ENCODE peak calls at places on chromosomes 3 and 15, in nine cellular contexts. G is mesendoderm; Q is neural progenitor cell; Z is Panc1; A is CD8-positive, alpha-beta T cell; L is aorta; W is left ventricle myocardium inferior; R is adipocyte; H is esophagus squamous epithelium. O is an unnamed sample. For H3K27me3, the result is how much of the 10 kb centered on the place peaks cover.

GRCh38 chr3:144295619-144296018 is 324.0 kb downstream of the DIPK2A start:
- DNase-seq in H (no peak), Z (no peak), A (no peak), Q (peak), G (no peak), W (no peak), L (no peak), R (no peak), O (no peak)

GRCh38 chr3:126259411-126260391 is 79.3 kb upstream of the ALDH1L1 start:
- DNase-seq in R (peak), Q (peak), G (peak), A (no peak), L (peak), W (peak), Z (peak), H (no peak), O (no peak)

GRCh38 chr15:81751321-81751720 is 294.5 kb downstream of the MEX3B start:
- DNase-seq in W (no peak), H (no peak), A (no peak), Z (no peak), L (no peak), R (no peak), G (no peak), Q (no peak), O (no peak)

GRCh38 chr3:194269610-194270145 is 81.5 kb downstream of the CPN2 start:
- DNase-seq in L (peak), Q (peak), R (no peak), W (peak), H (no peak), Z (no peak), A (no peak), G (peak), O (no peak)

GRCh38 chr3:169094204-169094603 is 569.3 kb downstream of the MECOM start:
- DNase-seq in A (no peak), G (no peak), H (no peak), R (no peak), L (no peak), W (no peak), Q (no peak), Z (no peak), O (no peak)

GRCh38 chr15:24955549-24955929 is 752 bp downstream of the SNRPN start:
- DNase-seq in W (peak), G (no peak), A (peak), L (no peak), Z (no peak), R (peak), Q (peak), H (no peak), O (no peak)

GRCh38 chr3:188021502-188022040 is 132.4 kb upstream of the LPP start:
- DNase-seq in G (no peak), L (no peak), R (peak), A (no peak), W (no peak), Z (no peak), H (no peak), Q (no peak), O (no peak)

GRCh38 chr3:51796859-51797258 is 17.8 kb upstream of the IQCF6 start:
- DNase-seq in L (no peak), W (no peak), R (no peak), Q (no peak), G (no peak), A (no peak), H (no peak), Z (no peak), O (no peak)

GRCh38 chr3:72230774-72231379 is 445.9 kb upstream of the PROK2 start:
- DNase-seq in Z (no peak), G (no peak), Q (no peak), L (no peak), H (no peak), W (no peak), A (no peak), R (no peak), O (no peak)

GRCh38 chr15:57306944-57307411 is 69.3 kb upstream of the CGNL1 start:
- DNase-seq in R (no peak), Z (no peak), G (no peak), Q (no peak), H (no peak), W (no peak), L (no peak), A (no peak), O (no peak)

GRCh38 chr15:51768018-51768417 is 16.6 kb downstream of the TMOD2 start:
- DNase-seq in Z (no peak), R (no peak), H (no peak), A (peak), Q (no peak), L (no peak), W (no peak), G (no peak), O (no peak)

GRCh38 chr3:16978234-16978920 is 93.6 kb downstream of the PLCL2 start:
- DNase-seq in Z (no peak), W (no peak), H (no peak), A (no peak), G (no peak), L (no peak), Q (no peak), R (peak), O (no peak)

GRCh38 chr3:52879090-52879489 is 18.3 kb downstream of the STIMATE start:
- DNase-seq in L (no peak), W (no peak), R (no peak), Z (no peak), H (no peak), G (peak), A (no peak), Q (no peak), O (no peak)

GRCh38 chr15:64464271-64465005 is 4.1 kb downstream of the ZNF609 start:
- DNase-seq in A (no peak), H (no peak), Q (no peak), G (no peak), L (no peak), Z (no peak), W (no peak), R (peak), O (no peak)

GRCh38 chr15:50438251-50438650 is 14.0 kb downstream of the USP8 start:
- DNase-seq in H (no peak), W (no peak), A (no peak), Z (no peak), G (no peak), R (no peak), L (no peak), Q (no peak), O (no peak)

GRCh38 chr15:96014939-96015338 is 315.6 kb upstream of the NR2F2 start:
- DNase-seq in L (no peak), A (no peak), R (no peak), H (no peak), G (no peak), Z (no peak), Q (no peak), W (no peak), O (no peak)

GRCh38 chr3:186121968-186122367 is 13.1 kb upstream of the ETV5 start:
- DNase-seq in H (no peak), L (no peak), Z (no peak), Q (no peak), R (no peak), A (no peak), G (peak), W (no peak), O (no peak)

GRCh38 chr3:112333386-112334334 is 704 bp downstream of the CD200 start:
- DNase-seq in G (peak), Z (no peak), W (peak), A (no peak), R (peak), Q (peak), H (no peak), L (peak), O (no peak)

GRCh38 chr3:124248471-124249028 is 256.6 kb upstream of the ROPN1 start:
- DNase-seq in G (no peak), H (no peak), A (no peak), Q (no peak), W (peak), R (peak), Z (no peak), L (peak), O (no peak)

GRCh38 chr3:71245971-71246860 is 337.3 kb downstream of the FOXP1 start:
- DNase-seq in G (peak), Q (peak), Z (no peak), L (no peak), R (peak), A (no peak), W (no peak), H (no peak), O (no peak)

GRCh38 chr3:62323241-62323640 is 50.1 kb downstream of the FEZF2 start:
- DNase-seq in W (no peak), G (no peak), Z (no peak), A (no peak), H (no peak), Q (no peak), R (no peak), L (no peak), O (no peak)

GRCh38 chr15:51647128-51647562 is 24.6 kb upstream of the DMXL2 start:
- DNase-seq in W (peak), H (no peak), Z (no peak), L (peak), R (peak), G (no peak), A (no peak), Q (no peak), O (peak)

GRCh38 chr3:133424937-133425869 is 25.3 kb downstream of the BFSP2 start:
- DNase-seq in H (no peak), Q (no peak), W (no peak), A (no peak), R (no peak), L (no peak), G (no peak), Z (no peak), O (no peak)

GRCh38 chr15:65056868-65057548 is 10.8 kb downstream of the RASL12 start:
- DNase-seq in G (no peak), L (no peak), Q (no peak), R (no peak), W (no peak), H (no peak), A (no peak), Z (no peak), O (peak)

GRCh38 chr3:119595639-119596329 is 1.9 kb upstream of the PLA1A start:
- DNase-seq in Z (no peak), G (no peak), H (no peak), L (no peak), A (no peak), W (no peak), Q (no peak), R (no peak), O (no peak)

GRCh38 chr15:43534897-43535296 is 17.5 kb downstream of the MAP1A start:
- DNase-seq in L (no peak), A (no peak), W (no peak), H (no peak), G (no peak), Q (no peak), Z (no peak), R (no peak), O (no peak)

GRCh38 chr3:153626158-153626557 is 464.1 kb downstream of the RAP2B start:
- DNase-seq in W (no peak), L (no peak), G (no peak), Z (no peak), A (no peak), Q (no peak), R (no peak), H (no peak), O (no peak)

GRCh38 chr3:65425880-65426279 is 612.8 kb downstream of the MAGI1 start:
- DNase-seq in H (no peak), W (no peak), R (peak), G (peak), L (no peak), Q (peak), Z (no peak), A (no peak), O (no peak)

GRCh38 chr3:174533286-174533685 is 325.8 kb upstream of the NAALADL2 start:
- DNase-seq in G (no peak), W (no peak), H (no peak), A (no peak), L (no peak), R (peak), Q (no peak), Z (no peak), O (no peak)

GRCh38 chr3:38000242-38000916 is 9.8 kb downstream of the VILL start:
- DNase-seq in G (no peak), Z (no peak), H (no peak), A (no peak), L (peak), Q (no peak), W (no peak), R (no peak), O (no peak)

GRCh38 chr3:65758871-65759598 is 279.7 kb downstream of the MAGI1 start:
- DNase-seq in L (no peak), G (no peak), A (no peak), H (no peak), Z (no peak), R (peak), Q (peak), W (no peak), O (no peak)

DNA sequence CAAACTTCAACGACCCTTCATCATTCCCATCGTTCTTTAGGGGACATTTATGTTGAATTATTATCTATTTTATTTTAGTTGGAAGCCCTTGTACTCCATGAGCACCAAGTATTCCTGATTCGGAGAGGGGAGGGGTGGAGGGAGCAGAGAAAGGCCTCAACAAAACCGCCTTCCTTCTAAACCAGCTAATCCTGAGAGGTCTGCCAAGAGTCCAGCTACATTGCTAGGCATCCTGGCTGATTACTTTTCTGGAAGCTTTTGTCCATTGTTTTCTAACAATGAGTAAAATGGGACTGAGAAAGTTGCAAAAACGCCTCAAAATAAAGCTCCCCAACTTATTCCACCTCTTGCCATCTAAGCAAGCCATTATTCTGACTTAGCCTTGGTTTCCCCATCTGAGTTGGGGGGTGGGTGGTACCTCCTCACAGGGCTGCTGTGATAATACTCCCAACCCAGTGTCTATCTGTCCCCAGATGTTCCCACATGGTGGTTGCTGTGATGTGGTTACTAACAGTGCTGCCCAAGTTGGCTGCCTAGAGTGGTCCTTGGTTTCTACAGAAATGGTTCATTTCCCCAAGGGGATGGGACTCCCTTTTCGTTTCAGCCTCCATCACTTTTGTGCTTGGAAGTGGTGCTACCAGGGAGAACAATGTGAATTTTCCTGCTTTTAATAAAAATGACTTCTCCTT is 1.2 kb upstream of the TMEM158 start:
- DNase-seq in H (no peak), Z (no peak), A (no peak), Q (peak), R (no peak), L (no peak), W (no peak), G (no peak), O (no peak)
- H3K27me3 ChIP-seq in H (under half), Z (under half), A (under half), Q (under half), R (under half), L (under half), W (half or more), G (under half), O (under half)

GRCh38 chr3:25428950-25429349 is 887 bp downstream of the RARB start:
- DNase-seq in H (no peak), W (no peak), R (peak), G (no peak), Z (no peak), Q (no peak), L (no peak), A (no peak), O (no peak)
- H3K27me3 ChIP-seq in H (under half), W (under half), R (under half), G (under half), Z (under half), Q (under half), L (under half), A (under half), O (under half)

DNA sequence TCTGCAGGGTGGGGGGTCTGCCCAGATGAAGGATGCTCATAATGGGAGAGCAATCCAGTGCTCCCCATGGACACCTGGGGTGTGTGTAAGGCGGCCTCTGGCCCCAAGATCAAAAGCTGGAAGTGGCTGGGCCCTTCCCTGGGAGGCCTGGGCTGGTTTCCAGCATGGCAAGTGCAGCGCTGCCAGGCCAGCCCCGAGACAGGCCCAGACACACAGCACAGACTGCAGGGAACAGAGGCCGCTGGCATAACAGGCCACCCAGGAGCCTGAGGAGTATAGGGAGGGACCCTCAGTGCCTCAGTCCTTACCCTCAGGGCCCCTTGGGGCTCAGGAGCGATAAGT is 10.0 kb downstream of the ITPKA start:
- DNase-seq in Q (no peak), H (no peak), L (no peak), G (no peak), W (no peak), A (no peak), Z (no peak), R (no peak), O (no peak)
- H3K27me3 ChIP-seq in Q (half or more), H (under half), L (under half), G (under half), W (half or more), A (under half), Z (under half), R (half or more), O (under half)

DNA sequence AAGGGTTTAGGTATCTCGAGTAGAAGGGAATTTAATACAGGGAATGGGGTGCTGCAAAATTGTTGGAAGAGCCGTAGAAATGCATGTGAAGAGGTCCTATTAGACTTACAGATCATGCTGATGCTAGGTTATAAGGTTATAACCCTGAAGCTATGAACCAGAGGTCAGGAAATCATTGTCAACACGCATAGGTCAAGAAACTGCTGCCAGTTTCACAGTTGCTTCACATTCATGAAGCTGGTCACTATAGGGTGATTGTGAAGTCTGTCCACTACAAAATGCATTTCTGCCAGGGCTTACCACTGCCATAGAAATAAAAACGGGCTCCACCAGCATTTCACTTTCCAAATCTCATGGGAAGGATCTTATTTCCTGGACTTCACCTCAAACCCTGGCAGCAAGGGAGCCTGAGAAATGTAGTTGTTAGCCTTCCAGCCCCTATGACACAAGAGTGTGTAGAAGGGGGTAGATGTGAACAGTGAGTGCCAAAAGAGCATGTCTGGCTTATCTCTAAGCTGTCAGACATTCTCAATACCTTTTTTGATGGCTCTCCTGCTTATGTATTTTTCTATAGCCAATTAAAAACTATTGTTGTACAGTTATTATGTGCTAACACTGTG is 148.5 kb upstream of the TSC22D2 start:
- DNase-seq in W (no peak), L (no peak), G (no peak), H (no peak), Z (no peak), A (no peak), Q (no peak), R (no peak), O (no peak)
- H3K27me3 ChIP-seq in W (under half), L (under half), G (under half), H (under half), Z (under half), A (under half), Q (under half), R (under half), O (under half)

GRCh38 chr15:80246425-80246894 is 5.6 kb downstream of the CTXND1 start:
- DNase-seq in Z (no peak), H (no peak), Q (no peak), R (no peak), L (no peak), G (no peak), W (no peak), A (no peak), O (no peak)
- H3K27me3 ChIP-seq in Z (under half), H (under half), Q (under half), R (half or more), L (under half), G (under half), W (half or more), A (under half), O (under half)

DNA sequence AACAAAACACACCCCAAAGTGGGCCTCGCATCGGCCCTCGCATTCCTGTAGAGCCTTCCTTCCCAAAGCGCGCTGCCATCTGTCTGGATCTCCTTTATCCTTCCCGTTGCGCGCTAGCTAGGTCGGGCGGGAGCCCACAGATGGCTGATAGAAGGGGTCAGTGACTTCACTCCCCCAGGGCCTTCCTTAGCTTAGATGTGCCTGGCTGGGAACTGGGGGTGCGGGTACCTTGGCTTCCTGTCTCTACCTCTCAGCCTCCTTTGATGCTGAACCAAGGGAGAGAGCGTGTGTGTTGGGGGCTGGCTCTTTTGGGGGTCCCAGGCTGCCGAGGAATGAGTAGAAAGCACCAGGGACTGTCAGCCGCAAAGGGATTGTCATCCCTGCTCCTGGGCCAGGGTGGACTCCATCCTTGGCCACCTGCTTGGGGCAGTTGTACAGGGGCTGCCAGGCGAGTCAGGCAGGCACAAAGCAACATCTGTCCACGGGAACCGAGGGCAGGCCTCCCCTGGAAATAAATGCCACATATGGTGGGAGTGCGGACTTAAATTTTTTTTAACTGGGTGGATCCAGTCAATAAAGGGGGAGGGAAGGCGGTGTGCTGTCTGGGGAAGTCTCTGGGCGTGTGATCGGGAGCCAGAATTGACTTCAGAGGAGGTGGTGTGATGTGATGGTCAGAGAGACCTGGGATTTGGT is 1.9 kb downstream of the SMAD3 start:
- DNase-seq in W (no peak), H (no peak), L (no peak), Q (peak), G (peak), R (peak), A (no peak), Z (no peak), O (no peak)
- H3K27me3 ChIP-seq in W (under half), H (under half), L (under half), Q (under half), G (under half), R (under half), A (under half), Z (under half), O (under half)

DNA sequence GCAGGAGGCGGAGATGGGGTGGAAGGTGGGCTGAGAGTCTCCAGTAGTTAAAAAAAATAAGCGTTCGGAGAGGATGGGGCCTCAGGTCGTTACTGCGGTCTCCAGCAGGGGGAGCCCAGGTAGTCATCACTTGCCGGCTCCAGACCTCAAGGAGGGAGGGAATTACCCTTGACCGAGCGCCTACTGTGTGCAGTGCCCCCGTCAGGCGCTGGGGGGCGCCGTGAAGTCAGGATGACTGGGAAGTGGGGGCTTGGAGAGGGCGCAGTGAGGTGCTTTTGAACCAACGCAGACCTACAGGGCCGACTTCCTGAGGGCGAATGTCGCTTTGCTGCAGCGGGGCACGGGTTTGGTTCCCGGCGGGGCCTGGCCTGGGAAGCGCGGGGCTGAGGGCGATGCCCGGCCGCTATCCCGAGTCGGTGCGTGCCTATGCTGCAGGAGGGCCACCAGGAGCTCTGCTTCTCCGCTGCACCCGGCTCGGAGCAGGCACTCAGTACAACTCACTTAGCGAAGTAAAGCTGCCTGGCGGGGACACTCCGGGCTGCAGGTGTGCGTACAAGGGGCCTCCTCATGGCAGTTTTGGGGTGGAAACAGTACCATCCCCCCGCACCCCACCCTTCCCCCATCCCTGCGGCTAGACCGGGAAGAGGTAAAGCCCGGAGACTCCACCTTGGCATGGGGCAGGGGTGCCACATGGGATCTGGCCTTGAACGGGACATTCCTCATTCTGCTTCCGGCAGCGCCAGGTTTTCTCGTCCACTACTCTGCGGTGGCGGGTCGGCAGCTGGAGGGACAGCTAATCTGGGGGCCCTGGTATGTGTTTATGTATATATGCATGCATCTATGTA is 79.8 kb downstream of the RHCG start:
- DNase-seq in G (peak), A (peak), Z (no peak), W (no peak), Q (peak), R (peak), L (no peak), H (no peak), O (no peak)
- H3K27me3 ChIP-seq in G (half or more), A (half or more), Z (under half), W (half or more), Q (half or more), R (half or more), L (under half), H (under half), O (half or more)

O was measured in kidney epithelial cell.